ENCODE peak calls at places on chromosomes 6 and 20, in ten cellular contexts. X is NT2/D1; A is kidney; M is right atrium auricular region; G is GM23248; C is CD8-positive, alpha-beta T cell; H is adipocyte; Y is H9; O is esophagus muscularis mucosa; P is Peyer's patch. L is an unnamed sample. For H3K9me3, the result is how much of the 10 kb centered on the place peaks cover.

GRCh38 chr6:158040051-158040803 is 58.6 kb downstream of the SYNJ2 start:
- DNase-seq in P (no peak), X (no peak), Y (no peak), C (no peak), A (peak), G (peak), O (no peak), M (no peak), H (peak), L (peak)

GRCh38 chr6:157464653-157465535 is 83.9 kb downstream of the ZDHHC14 start:
- DNase-seq in Y (no peak), C (no peak), P (no peak), O (peak), H (no peak), G (peak), M (no peak), X (no peak), A (no peak), L (no peak)

GRCh38 chr6:28474441-28475219 is 31.3 kb upstream of the ZSCAN23 start:
- DNase-seq in G (peak), A (no peak), H (peak), P (no peak), Y (no peak), O (no peak), X (peak), M (no peak), C (no peak), L (peak)

GRCh38 chr6:3137057-3137777 is 18.7 kb downstream of the BPHL start:
- DNase-seq in G (no peak), X (no peak), H (peak), C (no peak), P (no peak), Y (no peak), A (no peak), M (no peak), O (no peak), L (no peak)

GRCh38 chr6:138241381-138241780 is 23.1 kb upstream of the PBOV1 start:
- DNase-seq in P (no peak), M (no peak), H (no peak), C (no peak), A (no peak), O (no peak), G (no peak), Y (no peak), X (no peak), L (no peak)

GRCh38 chr6:27755768-27756167 is 156.4 kb downstream of the OR2B2 start:
- DNase-seq in P (no peak), Y (no peak), M (no peak), A (no peak), C (no peak), G (no peak), O (no peak), X (no peak), H (no peak), L (no peak)

GRCh38 chr6:13669476-13669875 is 42.2 kb downstream of the RANBP9 start:
- DNase-seq in X (no peak), M (no peak), C (no peak), H (no peak), G (no peak), A (no peak), P (no peak), O (no peak), Y (no peak), L (no peak)

GRCh38 chr6:158711264-158711663 is 61.4 kb downstream of the SYTL3 start:
- DNase-seq in X (no peak), C (no peak), P (peak), Y (no peak), A (no peak), O (no peak), M (no peak), G (no peak), H (no peak), L (peak)

GRCh38 chr6:92892626-92893025 is 526.7 kb downstream of the EPHA7 start:
- DNase-seq in O (no peak), H (no peak), A (no peak), M (no peak), Y (no peak), P (no peak), X (no peak), C (no peak), G (no peak), L (no peak)

GRCh38 chr6:7138921-7139358 is 31.2 kb downstream of the RREB1 start:
- DNase-seq in X (no peak), C (peak), P (peak), A (no peak), M (no peak), Y (peak), H (no peak), G (no peak), O (no peak), L (no peak)

GRCh38 chr6:26158581-26159416 is 71.6 kb downstream of the HFE start:
- DNase-seq in G (peak), P (peak), X (no peak), C (peak), M (peak), H (peak), O (no peak), A (peak), Y (no peak), L (no peak)

GRCh38 chr6:21626756-21627155 is 33.2 kb downstream of the SOX4 start:
- DNase-seq in C (no peak), G (no peak), P (no peak), O (no peak), A (no peak), M (no peak), Y (no peak), X (no peak), H (no peak), L (no peak)

GRCh38 chr6:100346828-100347227 is 117.9 kb downstream of the SIM1 start:
- DNase-seq in C (no peak), G (peak), P (no peak), X (no peak), Y (no peak), H (peak), M (no peak), O (no peak), A (no peak), L (no peak)

GRCh38 chr6:18551228-18551627 is 164.1 kb downstream of the RNF144B start:
- DNase-seq in C (no peak), X (no peak), O (no peak), H (peak), G (peak), M (no peak), A (no peak), P (no peak), Y (no peak), L (peak)

GRCh38 chr6:41602864-41603608 is 35.2 kb upstream of the MDFI start:
- DNase-seq in A (peak), G (peak), H (peak), C (peak), Y (peak), P (peak), O (no peak), M (peak), X (peak), L (peak)

GRCh38 chr6:81682238-81682795 is 70.2 kb downstream of the TENT5A start:
- DNase-seq in P (no peak), M (no peak), A (no peak), G (no peak), X (no peak), H (no peak), Y (no peak), C (no peak), O (no peak), L (no peak)

GRCh38 chr6:17202526-17202925 is 78.6 kb upstream of the RBM24 start:
- DNase-seq in X (no peak), P (no peak), C (no peak), Y (no peak), G (no peak), M (no peak), H (peak), A (no peak), O (no peak), L (peak)

GRCh38 chr6:22003219-22003779 is 293.5 kb downstream of the PRL start:
- DNase-seq in C (no peak), O (no peak), P (no peak), X (no peak), Y (no peak), A (no peak), G (peak), M (no peak), H (peak), L (no peak)

GRCh38 chr6:52399511-52400315 is 20.4 kb upstream of the EFHC1 start:
- DNase-seq in P (peak), H (peak), X (no peak), A (no peak), M (no peak), G (peak), O (no peak), C (peak), Y (peak), L (no peak)

GRCh38 chr20:3842332-3842930 is 4.2 kb upstream of the MAVS start:
- DNase-seq in M (no peak), G (no peak), H (no peak), Y (no peak), O (no peak), X (no peak), C (no peak), P (peak), A (no peak), L (no peak)

GRCh38 chr20:21104466-21104761 is 1.7 kb downstream of the LINC00237 start:
- DNase-seq in C (no peak), A (no peak), P (no peak), O (no peak), H (no peak), Y (peak), M (no peak), G (no peak), X (no peak), L (no peak)

GRCh38 chr20:19026121-19026878 is 186.1 kb upstream of the SLC24A3 start:
- DNase-seq in G (peak), H (no peak), O (peak), X (no peak), C (no peak), P (no peak), Y (no peak), M (no peak), A (no peak), L (no peak)

GRCh38 chr20:31476648-31477220 is 1.6 kb downstream of the REM1 start:
- DNase-seq in P (no peak), G (no peak), Y (no peak), M (no peak), A (no peak), O (no peak), C (no peak), X (no peak), H (no peak), L (no peak)
- H3K9me3 ChIP-seq in P (under half), G (under half), Y (half or more), M (under half), A (under half), O (under half), C (under half), X (under half), H (under half), L (under half)

GRCh38 chr6:155340464-155341129 is 26.3 kb upstream of the TFB1M start:
- DNase-seq in Y (peak), X (peak), H (no peak), G (peak), A (no peak), O (no peak), C (no peak), P (no peak), M (no peak), L (peak)
- H3K9me3 ChIP-seq in Y (under half), X (under half), H (under half), G (under half), A (under half), O (under half), C (under half), P (under half), M (under half), L (under half)

GRCh38 chr6:140747114-140747513 is 1372.7 kb upstream of the CITED2 start:
- DNase-seq in X (no peak), M (no peak), A (no peak), H (no peak), O (no peak), Y (no peak), G (no peak), P (no peak), C (no peak), L (no peak)
- H3K9me3 ChIP-seq in X (under half), M (under half), A (under half), H (under half), O (under half), Y (under half), G (under half), P (under half), C (under half), L (under half)

GRCh38 chr20:58854638-58855471 is 2.3 kb downstream of the GNAS start:
- DNase-seq in P (no peak), A (peak), X (no peak), O (no peak), H (no peak), Y (peak), C (no peak), G (peak), M (no peak), L (no peak)
- H3K9me3 ChIP-seq in P (under half), A (under half), X (under half), O (under half), H (under half), Y (under half), C (under half), G (under half), M (under half), L (half or more)

DNA sequence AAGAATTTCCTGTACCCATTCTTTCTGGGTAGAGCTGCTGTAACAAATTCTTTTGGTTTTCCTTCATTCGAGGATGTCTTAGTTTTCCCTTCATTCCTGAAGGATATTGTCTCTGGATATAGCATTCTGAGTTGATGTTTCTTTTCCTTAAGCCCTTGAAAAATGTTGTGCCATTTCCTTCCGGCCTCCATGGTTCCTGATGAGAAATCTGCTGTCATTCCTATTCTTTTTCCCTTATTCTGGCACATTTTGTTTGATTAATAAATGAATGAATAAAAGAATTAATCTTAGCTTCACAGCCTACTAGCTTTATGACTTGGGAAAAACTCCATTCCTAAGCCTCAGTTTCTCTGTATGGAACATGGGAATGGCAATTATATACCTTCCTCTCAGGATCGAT is 173.1 kb downstream of the EYA2 start:
- DNase-seq in X (no peak), M (no peak), H (peak), P (no peak), Y (no peak), A (no peak), G (peak), C (no peak), O (no peak), L (no peak)
- H3K9me3 ChIP-seq in X (under half), M (under half), H (under half), P (under half), Y (under half), A (under half), G (under half), C (under half), O (under half), L (under half)

GRCh38 chr20:58707770-58708169 is 15.2 kb downstream of the NPEPL1 start:
- DNase-seq in P (no peak), M (peak), G (no peak), A (no peak), Y (no peak), H (no peak), X (no peak), C (peak), O (peak), L (no peak)

GRCh38 chr20:58706150-58706892 is 13.7 kb downstream of the NPEPL1 start:
- DNase-seq in C (peak), G (no peak), H (no peak), P (peak), M (peak), X (no peak), O (peak), Y (no peak), A (peak), L (no peak)

GRCh38 chr20:58705525-58705924 is 12.9 kb downstream of the NPEPL1 start:
- DNase-seq in C (peak), M (peak), Y (no peak), A (no peak), G (no peak), P (no peak), X (no peak), H (no peak), O (peak), L (no peak)

GRCh38 chr20:58708246-58708931 is 15.8 kb downstream of the NPEPL1 start:
- DNase-seq in X (no peak), P (peak), M (peak), C (peak), H (no peak), Y (peak), A (peak), G (no peak), O (peak), L (no peak)

GRCh38 chr20:58706975-58707681 is 14.5 kb downstream of the NPEPL1 start:
- DNase-seq in M (peak), X (no peak), P (peak), C (peak), A (peak), G (no peak), Y (no peak), H (no peak), O (peak), L (no peak)
- H3K9me3 ChIP-seq in M (under half), X (under half), P (under half), C (under half), A (under half), G (under half), Y (under half), H (under half), O (under half), L (under half)

GRCh38 chr20:51299413-51299812 is 243.1 kb downstream of the NFATC2 start:
- DNase-seq in P (no peak), C (no peak), M (no peak), X (no peak), Y (no peak), G (no peak), A (no peak), H (no peak), O (no peak), L (no peak)
- H3K9me3 ChIP-seq in P (under half), C (under half), M (under half), X (half or more), Y (under half), G (under half), A (under half), H (under half), O (under half), L (under half)

GRCh38 chr20:56043227-56043626 is 37.9 kb upstream of the CBLN4 start:
- DNase-seq in M (no peak), G (no peak), A (no peak), X (no peak), C (no peak), P (no peak), O (no peak), H (no peak), Y (no peak), L (no peak)
- H3K9me3 ChIP-seq in M (under half), G (under half), A (under half), X (under half), C (under half), P (under half), O (under half), H (under half), Y (half or more), L (under half)

L was measured in AG04450.